ENCODE peak calls at places on chromosomes 13 and 19, in nine cellular contexts. J, T, S, D, X, N, C, W and B are unnamed samples.

GRCh38 chr19:9958451-9958850 is 22.1 kb upstream of the OLFM2 start:
- DNase-seq in J (no peak), T (no peak), S (peak; percentile 83), D (peak; percentile 78), X (no peak), N (no peak), C (no peak), W (no peak), B (no peak)

GRCh38 chr19:55654833-55655647 is at the start of gene U2AF2:
- DNase-seq in J (peak; percentile 93), T (peak; percentile 94), S (peak; percentile 99), D (peak; percentile 82), X (peak; percentile 74), N (peak; percentile 97), C (peak; percentile 94), W (peak; percentile 95), B (peak; percentile 97)

GRCh38 chr13:98842074-98842473 is 89.6 kb upstream of the SLC15A1 start:
- DNase-seq in J (no peak), T (no peak), S (no peak), D (no peak), X (no peak), N (no peak), C (no peak), W (no peak), B (no peak)

GRCh38 chr13:44906230-44906629 is 83.0 kb downstream of the NUFIP1 start:
- DNase-seq in J (no peak), T (no peak), S (no peak), D (no peak), X (no peak), N (no peak), C (no peak), W (no peak), B (no peak)

GRCh38 chr19:33293255-33294057 is 8.9 kb downstream of the CEBPA start:
- DNase-seq in J (peak; percentile 77), T (no peak), S (peak; percentile 82), D (peak; percentile 88), X (no peak), N (no peak), C (no peak), W (no peak), B (no peak)

GRCh38 chr13:19845758-19846157 is 17.7 kb downstream of the ZMYM5 start:
- DNase-seq in J (no peak), T (no peak), S (peak; percentile 87), D (peak; percentile 96), X (no peak), N (no peak), C (no peak), W (no peak), B (no peak)

GRCh38 chr19:45798995-45799517 is 6.4 kb upstream of the DMWD start:
- DNase-seq in J (peak; percentile 65), T (no peak), S (peak; percentile 86), D (peak; percentile 87), X (peak; percentile 60), N (peak; percentile 63), C (no peak), W (peak; percentile 42), B (peak; percentile 64)

GRCh38 chr19:453606-454005 is 7.2 kb downstream of the SHC2 start:
- DNase-seq in J (no peak), T (no peak), S (no peak), D (no peak), X (no peak), N (no peak), C (no peak), W (no peak), B (no peak)

GRCh38 chr13:46631184-46631542 is 78.2 kb downstream of the LRCH1 start:
- DNase-seq in J (no peak), T (no peak), S (no peak), D (no peak), X (no peak), N (no peak), C (no peak), W (no peak), B (no peak)

GRCh38 chr19:47497073-47497766 is 13.2 kb upstream of the KPTN start:
- DNase-seq in J (no peak), T (no peak), S (no peak), D (no peak), X (no peak), N (peak; percentile 81), C (no peak), W (no peak), B (no peak)

GRCh38 chr19:39150807-39151206 is 25.2 kb downstream of the PAK4 start:
- DNase-seq in J (no peak), T (no peak), S (no peak), D (no peak), X (no peak), N (no peak), C (no peak), W (no peak), B (no peak)

GRCh38 chr19:57560049-57560491 is 407 bp upstream of the ZNF550 start:
- DNase-seq in J (no peak), T (no peak), S (peak; percentile 88), D (peak; percentile 39), X (no peak), N (no peak), C (no peak), W (no peak), B (no peak)

GRCh38 chr13:51841732-51842131 is 3.2 kb downstream of the TMEM272 start:
- DNase-seq in J (no peak), T (no peak), S (no peak), D (no peak), X (no peak), N (no peak), C (no peak), W (no peak), B (no peak)

GRCh38 chr13:20995245-20995829 is 66.0 kb downstream of the LATS2 start:
- DNase-seq in J (no peak), T (no peak), S (no peak), D (no peak), X (no peak), N (no peak), C (no peak), W (no peak), B (no peak)

GRCh38 chr19:38691938-38692457 is 44.5 kb downstream of the ACTN4 start:
- DNase-seq in J (no peak), T (no peak), S (peak; percentile 89), D (peak; percentile 99), X (no peak), N (no peak), C (no peak), W (no peak), B (no peak)

GRCh38 chr13:38166121-38166520 is 183.5 kb upstream of the UFM1 start:
- DNase-seq in J (no peak), T (no peak), S (peak; percentile 2), D (peak; percentile 2), X (no peak), N (no peak), C (no peak), W (no peak), B (no peak)

GRCh38 chr19:36013280-36014028 is 559 bp downstream of the ALKBH6 start:
- DNase-seq in J (peak; percentile 11), T (no peak), S (no peak), D (no peak), X (no peak), N (no peak), C (no peak), W (no peak), B (no peak)

GRCh38 chr13:76168661-76169060 is 532.5 kb downstream of the LMO7 start:
- DNase-seq in J (no peak), T (no peak), S (no peak), D (no peak), X (no peak), N (no peak), C (no peak), W (no peak), B (no peak)

GRCh38 chr19:35545855-35546381 is 492 bp downstream of the TMEM147 start:
- DNase-seq in J (peak; percentile 18), T (no peak), S (peak; percentile 68), D (peak; percentile 12), X (no peak), N (peak; percentile 42), C (peak; percentile 82), W (peak; percentile 29), B (peak; percentile 84)

GRCh38 chr13:78700121-78700910 is 41.4 kb upstream of the OBI1 start:
- DNase-seq in J (no peak), T (no peak), S (no peak), D (no peak), X (no peak), N (no peak), C (no peak), W (no peak), B (no peak)

GRCh38 chr19:46787331-46788100 is 878 bp downstream of the SLC1A5 start:
- DNase-seq in J (no peak), T (peak; percentile 40), S (peak; percentile 63), D (peak; percentile 79), X (peak; percentile 33), N (peak; percentile 55), C (peak; percentile 66), W (no peak), B (peak; percentile 45)

GRCh38 chr19:47699360-47699917 is 13.8 kb upstream of the EHD2 start:
- DNase-seq in J (peak; percentile 39), T (no peak), S (peak; percentile 82), D (peak; percentile 31), X (peak; percentile 43), N (peak; percentile 59), C (no peak), W (peak; percentile 37), B (peak; percentile 68)

GRCh38 chr19:48624067-48624594 is 4.8 kb downstream of the SPHK2 start:
- DNase-seq in J (peak; percentile 99), T (peak; percentile 95), S (peak; percentile 97), D (peak; percentile 96), X (peak; percentile 93), N (peak; percentile 99), C (peak; percentile 93), W (peak; percentile 95), B (peak; percentile 98)

GRCh38 chr19:13665125-13665903 is 99.0 kb upstream of the MRI1 start:
- DNase-seq in J (peak; percentile 5), T (no peak), S (no peak), D (no peak), X (no peak), N (no peak), C (no peak), W (no peak), B (no peak)

GRCh38 chr19:16371540-16371986 is 46.9 kb downstream of the KLF2 start:
- DNase-seq in J (no peak), T (peak; percentile 49), S (no peak), D (no peak), X (peak; percentile 87), N (peak; percentile 85), C (peak; percentile 87), W (peak; percentile 78), B (peak; percentile 96)

GRCh38 chr13:40503966-40504591 is 162.4 kb downstream of the FOXO1 start:
- DNase-seq in J (peak; percentile 44), T (no peak), S (peak; percentile 23), D (peak; percentile 97), X (no peak), N (no peak), C (no peak), W (no peak), B (no peak)

GRCh38 chr19:6868341-6868740 is 19.0 kb upstream of the ADGRE1 start:
- DNase-seq in J (peak; percentile 56), T (peak; percentile 27), S (no peak), D (no peak), X (no peak), N (no peak), C (no peak), W (no peak), B (no peak)